ENCODE peak calls at places on chromosomes 3 and 15, in six cellular contexts. E is ascending aorta, S is omental fat pad, G is astrocyte of the spinal cord, Z is MCF 10A, K is fibroblast of the aortic adventitia. M is an unnamed sample.

GRCh38 chr3:64349531-64349930 is 124.3 kb upstream of the PRICKLE2 start:
- DNase-seq in G (no peak), K (no peak), E (no peak), S (no peak), Z (no peak), M (no peak)

GRCh38 chr15:49877117-49877860 is 241.7 kb downstream of the ATP8B4 start:
- DNase-seq in G (no peak), E (no peak), S (no peak), Z (no peak), K (peak; percentile 97), M (no peak)

GRCh38 chr3:57017481-57017880 is 43.0 kb upstream of the SPATA12 start:
- DNase-seq in Z (no peak), G (peak; percentile 31), S (no peak), K (no peak), E (peak; percentile 72), M (no peak)

GRCh38 chr3:15295506-15295905 is 36.9 kb downstream of the SH3BP5 start:
- DNase-seq in G (peak; percentile 59), K (peak; percentile 95), Z (no peak), E (peak; percentile 81), S (no peak), M (no peak)

GRCh38 chr3:158460929-158461328 is 110.1 kb upstream of the MLF1 start:
- DNase-seq in S (no peak), E (no peak), K (peak; percentile 35), G (no peak), Z (no peak), M (no peak)

GRCh38 chr15:31488437-31489204 is 162.0 kb downstream of the KLF13 start:
- DNase-seq in S (no peak), G (peak; percentile 87), K (peak; percentile 96), E (peak; percentile 86), Z (peak; percentile 88), M (no peak)

GRCh38 chr3:117671707-117672318 is 962.2 kb downstream of the TUSC7 start:
- DNase-seq in E (no peak), K (peak; percentile 70), G (no peak), Z (no peak), S (no peak), M (no peak)

GRCh38 chr3:177478170-177478859 is 281.0 kb upstream of the TBL1XR1 start:
- DNase-seq in E (peak; percentile 79), K (peak; percentile 100), S (no peak), G (peak; percentile 100), Z (peak; percentile 98), M (peak; percentile 83)

GRCh38 chr3:12437223-12437605 is 47.1 kb upstream of the TSEN2 start:
- DNase-seq in G (no peak), K (no peak), S (no peak), Z (no peak), E (no peak), M (no peak)

GRCh38 chr3:102419786-102420185 is 15.0 kb upstream of the ZPLD1 start:
- DNase-seq in K (no peak), G (no peak), Z (no peak), E (no peak), S (no peak), M (no peak)

GRCh38 chr3:70090322-70090913 is 90.9 kb downstream of the SAMMSON start:
- DNase-seq in S (no peak), K (peak; percentile 49), Z (peak; percentile 30), G (peak; percentile 40), E (no peak), M (no peak)

GRCh38 chr15:72722071-72722696 is 36.2 kb downstream of the BBS4 start:
- DNase-seq in S (peak; percentile 42), K (peak; percentile 87), G (peak; percentile 79), E (peak; percentile 71), Z (peak; percentile 64), M (no peak)

GRCh38 chr15:60397772-60398445 is at the start of gene ANXA2:
- DNase-seq in G (peak; percentile 94), E (peak; percentile 93), K (peak; percentile 90), Z (peak; percentile 90), S (peak; percentile 53), M (peak; percentile 92)

GRCh38 chr3:61848885-61849284 is 287.5 kb downstream of the PTPRG start:
- DNase-seq in S (no peak), G (peak; percentile 93), Z (peak; percentile 83), K (peak; percentile 98), E (no peak), M (no peak)

GRCh38 chr15:65245096-65245849 is 34.0 kb upstream of the CILP start:
- DNase-seq in K (peak; percentile 69), E (no peak), S (no peak), Z (no peak), G (peak; percentile 27), M (no peak)

GRCh38 chr3:87397210-87397609 is 120.8 kb upstream of the POU1F1 start:
- DNase-seq in G (peak; percentile 47), Z (no peak), E (no peak), S (no peak), K (peak; percentile 43), M (no peak)

GRCh38 chr3:172616061-172616461 is 92.8 kb upstream of the TNFSF10 start:
- DNase-seq in K (peak; percentile 30), S (no peak), Z (no peak), E (no peak), G (peak; percentile 38), M (no peak)

GRCh38 chr3:155391583-155391982 is 98.1 kb upstream of the STRIT1 start:
- DNase-seq in S (no peak), Z (peak; percentile 53), G (peak; percentile 62), K (peak; percentile 96), E (peak; percentile 69), M (peak; percentile 62)

GRCh38 chr15:52505141-52505540 is 23.5 kb downstream of the MYO5A start:
- DNase-seq in G (no peak), Z (peak; percentile 55), E (no peak), S (no peak), K (no peak), M (no peak)

GRCh38 chr3:127072221-127072771 is 89.4 kb downstream of the PLXNA1 start:
- DNase-seq in K (no peak), Z (no peak), G (no peak), E (no peak), S (no peak), M (no peak)

GRCh38 chr15:26082833-26083174 is 219.7 kb upstream of the ATP10A start:
- DNase-seq in K (peak; percentile 40), Z (peak; percentile 29), E (no peak), G (peak; percentile 0), S (no peak), M (no peak)

GRCh38 chr15:88912500-88912921 is 668 bp downstream of the MFGE8 start:
- DNase-seq in E (no peak), S (no peak), G (peak; percentile 41), K (no peak), Z (peak; percentile 36), M (no peak)

GRCh38 chr3:163327086-163327485 is 1751.2 kb downstream of the SI start:
- DNase-seq in K (no peak), G (peak; percentile 0), S (no peak), E (no peak), Z (no peak), M (no peak)

DNA sequence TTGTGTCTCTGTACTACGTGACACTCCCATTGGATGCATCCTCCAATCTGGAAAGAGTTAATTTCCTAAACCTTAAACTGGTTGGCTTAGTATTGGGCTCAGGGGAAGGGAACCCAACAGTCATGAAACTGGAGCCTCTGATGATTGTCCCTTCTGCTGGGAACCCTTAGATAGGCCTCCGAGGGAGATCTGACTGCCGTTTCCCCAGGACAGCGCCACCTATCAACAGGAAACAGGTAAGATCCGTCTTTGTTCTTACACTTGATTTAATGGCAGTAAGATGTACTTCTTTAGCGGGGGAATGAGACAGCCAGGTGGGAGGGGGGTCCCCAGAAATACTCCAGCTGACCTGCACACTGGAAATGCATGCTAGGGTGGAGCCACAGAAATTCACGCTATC is 1749.6 kb downstream of the SI start:
- DNase-seq in Z (no peak), S (no peak), G (no peak), E (no peak), K (no peak), M (no peak)
- TF ChIP-seq CTCF in Z (no peak), S (no peak), G (no peak), E (no peak), K (no peak), M (no peak)

GRCh38 chr15:38084289-38084688 is 149.8 kb downstream of the TMCO5A start:
- DNase-seq in K (no peak), E (no peak), G (peak; percentile 58), Z (peak; percentile 12), S (no peak), M (no peak)
- TF ChIP-seq CTCF in K (no peak), E (no peak), G (no peak), Z (no peak), S (no peak), M (no peak)

GRCh38 chr3:33717616-33717865 is 513 bp downstream of the CLASP2 start:
- DNase-seq in K (peak; percentile 57), G (peak; percentile 68), Z (peak; percentile 64), S (peak; percentile 29), E (peak; percentile 81), M (peak; percentile 69)

GRCh38 chr3:33717866-33718594 is at the start of gene CLASP2:
- DNase-seq in G (peak; percentile 89), E (peak; percentile 95), Z (peak; percentile 82), K (peak; percentile 85), S (peak; percentile 34), M (peak; percentile 72)

GRCh38 chr3:33711100-33711499 is 7.0 kb downstream of the CLASP2 start:
- DNase-seq in G (no peak), K (no peak), Z (no peak), E (no peak), S (no peak), M (no peak)

GRCh38 chr3:33718595-33718907 is 497 bp upstream of the CLASP2 start:
- DNase-seq in Z (no peak), E (no peak), S (no peak), G (no peak), K (no peak), M (no peak)

GRCh38 chr3:33716227-33716626 is 1.8 kb downstream of the CLASP2 start:
- DNase-seq in E (no peak), Z (peak; percentile 48), K (peak; percentile 4), S (no peak), G (peak; percentile 3), M (no peak)
- TF ChIP-seq CTCF in E (no peak), Z (no peak), K (no peak), S (no peak), G (no peak), M (no peak)

GRCh38 chr3:189229421-189229820 is 57.6 kb downstream of the TPRG1 start:
- DNase-seq in G (no peak), K (no peak), Z (no peak), S (no peak), E (no peak), M (no peak)

GRCh38 chr3:189222927-189223706 is 51.3 kb downstream of the TPRG1 start:
- DNase-seq in E (no peak), Z (no peak), S (no peak), G (no peak), K (no peak), M (no peak)

GRCh38 chr3:189232790-189233189 is 61.0 kb downstream of the TPRG1 start:
- DNase-seq in Z (no peak), G (no peak), E (no peak), S (no peak), K (no peak), M (no peak)

GRCh38 chr3:189225431-189225830 is 53.7 kb downstream of the TPRG1 start:
- DNase-seq in S (no peak), E (no peak), K (no peak), G (no peak), Z (no peak), M (no peak)

DNA sequence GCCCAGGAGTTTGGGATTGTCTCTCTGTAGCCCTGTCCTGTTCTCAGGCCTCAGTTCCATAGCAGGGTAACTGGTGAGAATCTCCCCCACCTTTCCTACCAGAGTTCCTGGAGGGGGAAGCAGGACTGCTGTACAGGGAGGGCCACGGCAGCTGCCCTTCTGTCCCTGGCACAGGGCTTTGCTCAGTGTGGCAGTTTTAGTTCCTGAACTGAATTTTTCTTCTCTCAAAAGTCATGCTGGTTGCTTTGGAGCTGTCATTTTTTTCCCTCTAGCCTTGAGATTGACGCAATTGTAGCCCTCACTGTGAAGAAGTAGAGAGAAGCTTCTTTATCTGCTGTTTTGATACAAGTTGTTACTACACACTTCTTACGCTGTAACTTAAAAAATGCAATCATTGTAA is 55.5 kb downstream of the TPRG1 start:
- DNase-seq in E (no peak), S (no peak), Z (no peak), K (no peak), G (no peak), M (no peak)
- TF ChIP-seq CTCF in E (no peak), S (no peak), Z (no peak), K (no peak), G (no peak), M (no peak)

M was measured in breast epithelium.